ENCODE peak calls at places on chromosomes 3 and 15, in seven cellular contexts. Y, C, D, U, B, Z and G are unnamed samples.

GRCh38 chr3:155553800-155554199 is 191.1 kb downstream of the PLCH1 start:
- DNase-seq in Y (no peak), C (no peak), D (no peak), U (no peak), B (no peak), Z (no peak), G (no peak)

GRCh38 chr15:73686781-73687256 is 2.6 kb downstream of the CD276 start:
- DNase-seq in Y (peak), C (no peak), D (peak), U (no peak), B (no peak), Z (peak), G (peak)

GRCh38 chr3:56667973-56668579 is 15.0 kb downstream of the TASOR start:
- DNase-seq in Y (no peak), C (no peak), D (no peak), U (no peak), B (no peak), Z (peak), G (peak)

GRCh38 chr3:50267280-50267913 is 1.6 kb upstream of the SEMA3B start:
- DNase-seq in Y (no peak), C (no peak), D (no peak), U (no peak), B (peak), Z (peak), G (no peak)

GRCh38 chr3:5185093-5185673 is 2.3 kb upstream of the EDEM1 start:
- DNase-seq in Y (no peak), C (no peak), D (no peak), U (no peak), B (no peak), Z (no peak), G (no peak)

GRCh38 chr3:126798521-126798920 is 94.5 kb downstream of the CHCHD6 start:
- DNase-seq in Y (peak), C (no peak), D (peak), U (no peak), B (no peak), Z (no peak), G (no peak)

GRCh38 chr3:136682740-136683312 is 69.4 kb downstream of the STAG1 start:
- DNase-seq in Y (no peak), C (no peak), D (no peak), U (no peak), B (no peak), Z (no peak), G (no peak)

GRCh38 chr15:72784233-72784876 is 797 bp upstream of the ADPGK start:
- DNase-seq in Y (peak), C (no peak), D (peak), U (peak), B (peak), Z (peak), G (peak)

GRCh38 chr3:57026918-57027317 is 33.5 kb upstream of the SPATA12 start:
- DNase-seq in Y (peak), C (no peak), D (peak), U (no peak), B (no peak), Z (no peak), G (no peak)

GRCh38 chr3:129525341-129525968 is 3.0 kb upstream of the RHO start:
- DNase-seq in Y (peak), C (no peak), D (peak), U (no peak), B (no peak), Z (peak), G (no peak)

GRCh38 chr15:73982251-73982962 is 9.7 kb downstream of the STOML1 start:
- DNase-seq in Y (peak), C (no peak), D (peak), U (no peak), B (no peak), Z (no peak), G (no peak)

GRCh38 chr3:123655400-123655799 is 70.5 kb upstream of the HACD2 start:
- DNase-seq in Y (no peak), C (no peak), D (no peak), U (no peak), B (no peak), Z (no peak), G (no peak)

GRCh38 chr3:56347219-56347871 is 120.9 kb downstream of the ERC2 start:
- DNase-seq in Y (no peak), C (peak), D (no peak), U (peak), B (peak), Z (peak), G (peak)

GRCh38 chr3:6260551-6261191 is 600.2 kb upstream of the GRM7 start:
- DNase-seq in Y (no peak), C (no peak), D (no peak), U (no peak), B (no peak), Z (no peak), G (no peak)

GRCh38 chr15:90001062-90001682 is at the start of gene ZNF710:
- DNase-seq in Y (peak), C (peak), D (peak), U (peak), B (peak), Z (peak), G (peak)

GRCh38 chr3:89697321-89697916 is 590.0 kb downstream of the EPHA3 start:
- DNase-seq in Y (no peak), C (no peak), D (no peak), U (no peak), B (no peak), Z (no peak), G (no peak)

GRCh38 chr15:28885630-28886430 is at the start of gene APBA2:
- DNase-seq in Y (peak), C (peak), D (peak), U (no peak), B (peak), Z (peak), G (peak)

GRCh38 chr3:72144773-72145505 is 360.0 kb upstream of the PROK2 start:
- DNase-seq in Y (no peak), C (no peak), D (no peak), U (no peak), B (no peak), Z (no peak), G (peak)

GRCh38 chr15:101152914-101153313 is 98.9 kb downstream of the CHSY1 start:
- DNase-seq in Y (peak), C (peak), D (no peak), U (no peak), B (peak), Z (peak), G (peak)

GRCh38 chr3:15535757-15536156 is 14.3 kb upstream of the COLQ start:
- DNase-seq in Y (no peak), C (no peak), D (peak), U (no peak), B (no peak), Z (peak), G (no peak)

GRCh38 chr3:69451594-69451993 is 65.7 kb upstream of the FRMD4B start:
- DNase-seq in Y (no peak), C (no peak), D (no peak), U (no peak), B (no peak), Z (no peak), G (no peak)

GRCh38 chr3:31407665-31408064 is 125.1 kb upstream of the STT3B start:
- DNase-seq in Y (no peak), C (no peak), D (peak), U (no peak), B (no peak), Z (no peak), G (no peak)

GRCh38 chr3:71785594-71786472 is 885 bp upstream of the PROK2 start:
- DNase-seq in Y (no peak), C (no peak), D (no peak), U (peak), B (no peak), Z (no peak), G (peak)

GRCh38 chr3:169243122-169243521 is 420.4 kb downstream of the MECOM start:
- DNase-seq in Y (peak), C (no peak), D (peak), U (no peak), B (no peak), Z (no peak), G (no peak)

GRCh38 chr3:195147649-195148121 is 123.3 kb downstream of the XXYLT1 start:
- DNase-seq in Y (peak), C (no peak), D (peak), U (no peak), B (no peak), Z (no peak), G (no peak)

GRCh38 chr3:14784087-14784596 is 34.6 kb upstream of the FGD5 start:
- DNase-seq in Y (no peak), C (peak), D (no peak), U (no peak), B (no peak), Z (no peak), G (no peak)

GRCh38 chr3:66983101-66983500 is 15.0 kb upstream of the KBTBD8 start:
- DNase-seq in Y (no peak), C (no peak), D (no peak), U (no peak), B (no peak), Z (no peak), G (peak)

GRCh38 chr3:151394611-151395010 is 10.1 kb upstream of the P2RY12 start:
- DNase-seq in Y (no peak), C (peak), D (no peak), U (no peak), B (peak), Z (no peak), G (peak)

GRCh38 chr3:128082545-128082944 is 30.3 kb downstream of the SEC61A1 start:
- DNase-seq in Y (no peak), C (no peak), D (no peak), U (no peak), B (no peak), Z (no peak), G (no peak)

GRCh38 chr3:194736277-194736895 is 50.7 kb downstream of the FAM43A start:
- DNase-seq in Y (no peak), C (no peak), D (no peak), U (no peak), B (no peak), Z (no peak), G (no peak)

GRCh38 chr3:77464106-77464688 is 424.3 kb downstream of the ROBO2 start:
- DNase-seq in Y (no peak), C (no peak), D (no peak), U (no peak), B (no peak), Z (no peak), G (no peak)

GRCh38 chr3:191238321-191238817 is 39.3 kb downstream of the OSTN start:
- DNase-seq in Y (peak), C (no peak), D (peak), U (no peak), B (no peak), Z (peak), G (peak)

GRCh38 chr3:162597221-162597620 is 1100.6 kb downstream of the OTOL1 start:
- DNase-seq in Y (no peak), C (no peak), D (no peak), U (no peak), B (no peak), Z (no peak), G (no peak)

GRCh38 chr3:179599531-179599930 is 4.9 kb downstream of the MRPL47 start:
- DNase-seq in Y (no peak), C (no peak), D (peak), U (no peak), B (no peak), Z (peak), G (no peak)

GRCh38 chr3:29152379-29152778 is 128.5 kb upstream of the RBMS3 start:
- DNase-seq in Y (no peak), C (peak), D (no peak), U (no peak), B (no peak), Z (no peak), G (peak)

GRCh38 chr3:16464499-16465150 is 48.9 kb downstream of the RFTN1 start:
- DNase-seq in Y (peak), C (no peak), D (peak), U (no peak), B (no peak), Z (no peak), G (no peak)

GRCh38 chr3:65356331-65357286 is 668.8 kb upstream of the ADAMTS9 start:
- DNase-seq in Y (peak), C (peak), D (no peak), U (no peak), B (no peak), Z (peak), G (peak)

GRCh38 chr3:55893045-55893664 is 406.0 kb upstream of the WNT5A start:
- DNase-seq in Y (peak), C (no peak), D (peak), U (no peak), B (no peak), Z (no peak), G (no peak)

GRCh38 chr3:49081429-49081828 is 12.4 kb downstream of the QRICH1 start:
- DNase-seq in Y (no peak), C (no peak), D (no peak), U (no peak), B (no peak), Z (no peak), G (no peak)

DNA sequence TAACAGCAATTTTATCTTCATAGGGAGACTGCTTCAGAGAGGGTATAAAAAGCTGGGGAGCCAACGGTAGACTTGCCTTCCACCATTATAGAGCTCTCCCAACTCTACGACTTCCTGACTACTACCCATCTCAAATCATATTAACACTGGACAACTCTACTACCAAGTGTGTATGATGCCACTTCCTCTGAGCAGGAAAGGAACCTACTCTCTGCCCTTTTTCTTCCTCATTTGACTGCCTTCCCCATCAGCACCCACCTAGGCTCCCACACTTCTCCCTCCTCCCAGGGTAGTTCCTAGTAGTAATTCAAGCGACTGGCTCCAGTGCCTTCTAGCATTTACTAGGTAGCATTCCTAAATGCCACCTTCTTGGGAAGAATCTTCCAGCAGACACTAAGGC is 24.5 kb upstream of the TBL1XR1 start:
- DNase-seq in Y (no peak), C (no peak), D (no peak), U (no peak), B (no peak), Z (no peak), G (no peak)
- H2BK120ac ChIP-seq in Y (no peak), C (no peak), D (no peak), U (no peak), B (no peak), Z (no peak), G (no peak)

DNA sequence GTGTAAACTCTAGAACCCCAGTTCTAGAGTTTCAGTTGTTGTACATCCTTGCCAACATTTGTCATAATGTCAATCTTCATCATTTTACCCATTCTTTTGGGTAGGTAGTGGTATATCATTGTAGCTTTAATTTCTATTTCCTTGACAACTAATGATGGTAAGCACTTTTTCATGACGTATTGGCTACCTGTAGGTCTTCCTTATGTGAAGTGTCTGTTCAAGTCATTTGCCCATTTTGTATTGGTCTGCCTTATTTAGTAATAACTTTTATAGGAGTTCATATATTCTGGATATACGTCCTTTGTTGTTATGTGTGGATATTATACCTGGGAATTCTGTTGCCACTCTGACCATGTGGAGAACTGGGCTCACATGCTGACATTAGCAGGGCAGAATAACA is 73.8 kb upstream of the ACTC1 start:
- DNase-seq in Y (no peak), C (no peak), D (no peak), U (no peak), B (no peak), Z (no peak), G (no peak)
- H2BK120ac ChIP-seq in Y (no peak), C (no peak), D (no peak), U (no peak), B (no peak), Z (no peak), G (no peak)

GRCh38 chr3:45950686-45951600 is 7.7 kb downstream of the CXCR6 start:
- DNase-seq in Y (no peak), C (no peak), D (no peak), U (no peak), B (no peak), Z (no peak), G (no peak)
- H2BK120ac ChIP-seq in Y (no peak), C (no peak), D (no peak), U (no peak), B (no peak), Z (no peak), G (no peak)

GRCh38 chr3:11583226-11583625 is 60.5 kb downstream of the VGLL4 start:
- DNase-seq in Y (peak), C (no peak), D (peak), U (no peak), B (no peak), Z (no peak), G (no peak)

GRCh38 chr3:11582123-11582968 is 61.4 kb downstream of the VGLL4 start:
- DNase-seq in Y (peak), C (peak), D (peak), U (no peak), B (peak), Z (no peak), G (peak)

GRCh38 chr3:11583638-11584046 is 60.1 kb downstream of the VGLL4 start:
- DNase-seq in Y (no peak), C (no peak), D (peak), U (no peak), B (no peak), Z (no peak), G (no peak)

GRCh38 chr3:11580645-11581044 is 63.1 kb downstream of the VGLL4 start:
- DNase-seq in Y (no peak), C (no peak), D (peak), U (no peak), B (no peak), Z (no peak), G (no peak)

DNA sequence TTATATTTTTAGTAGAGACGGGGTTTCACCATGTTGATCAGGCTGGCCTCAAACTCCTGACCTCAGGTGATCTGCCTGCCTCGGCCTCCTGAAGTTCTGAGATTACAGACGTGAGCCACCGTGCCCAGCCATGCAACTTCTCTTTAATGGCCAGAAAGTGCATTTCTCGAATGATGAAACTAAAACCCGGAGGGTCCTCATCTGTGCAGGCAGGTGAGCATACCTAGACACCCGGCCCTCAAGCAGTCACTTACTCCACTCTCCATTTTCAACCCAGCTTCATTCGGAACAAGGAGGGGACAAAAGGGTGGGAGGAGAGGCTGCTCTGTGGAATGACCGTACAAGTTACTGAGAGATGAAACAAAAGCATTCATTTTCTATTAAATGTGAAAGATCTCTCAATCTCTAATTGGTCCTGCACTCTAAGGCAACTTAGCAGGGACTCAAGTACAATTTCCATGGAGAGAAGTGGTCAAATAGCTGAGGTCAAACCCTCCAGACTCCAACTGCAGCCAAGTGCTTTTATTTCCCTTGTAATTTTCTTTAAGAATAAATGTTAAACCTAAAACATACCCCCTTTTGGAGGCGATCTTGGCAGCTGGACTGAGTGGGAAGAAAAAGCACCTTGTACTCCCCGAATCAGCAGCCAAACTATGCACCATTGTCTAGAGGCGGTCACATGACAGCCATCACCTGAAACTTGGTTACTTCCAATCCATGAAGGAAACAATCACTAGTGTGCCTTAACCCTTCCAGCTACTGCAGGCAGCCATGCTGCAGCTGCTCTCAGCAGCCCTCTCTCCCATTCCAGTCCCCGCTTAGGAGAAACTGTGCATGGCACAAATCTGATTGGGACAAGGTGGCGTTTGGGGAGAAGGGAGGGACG is 62.2 kb downstream of the VGLL4 start:
- DNase-seq in Y (no peak), C (no peak), D (no peak), U (no peak), B (no peak), Z (no peak), G (peak)
- H2BK120ac ChIP-seq in Y (no peak), C (no peak), D (peak), U (no peak), B (peak), Z (peak), G (no peak)

GRCh38 chr15:43463542-43463941 is 29.4 kb downstream of the TP53BP1 start:
- DNase-seq in Y (no peak), C (no peak), D (peak), U (no peak), B (no peak), Z (no peak), G (no peak)
- H2BK120ac ChIP-seq in Y (no peak), C (no peak), D (peak), U (no peak), B (no peak), Z (no peak), G (no peak)

DNA sequence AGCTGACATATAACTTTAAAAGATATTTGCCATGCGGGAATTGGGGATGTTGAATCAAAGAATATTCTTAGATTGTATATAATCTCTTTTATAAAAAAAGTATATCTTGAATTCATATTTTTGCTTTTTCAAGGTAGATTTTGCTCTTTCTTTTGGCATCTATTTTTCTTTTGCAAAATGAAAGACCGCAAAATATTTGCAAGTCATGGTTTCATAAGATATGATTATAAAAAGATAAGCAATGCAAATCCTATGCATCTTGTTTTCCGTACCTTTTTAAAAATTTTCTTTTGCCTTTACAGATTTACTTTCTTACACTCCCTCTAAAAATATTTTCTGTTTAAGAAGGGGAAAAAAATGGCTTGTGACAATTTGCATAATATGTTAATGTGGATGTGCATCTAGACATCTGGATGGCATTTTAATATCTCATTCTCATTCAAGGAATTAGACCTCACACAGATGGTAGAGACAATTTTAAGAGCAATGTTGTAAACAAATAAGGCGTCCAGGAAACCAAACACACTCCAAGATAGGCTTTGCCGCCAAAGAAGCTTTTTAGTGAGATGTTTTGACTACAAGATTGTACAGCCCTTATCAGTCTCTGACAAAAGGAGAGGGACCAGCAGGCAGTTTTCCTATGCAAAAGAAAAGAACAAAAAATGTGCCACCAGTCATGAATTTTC is 371.1 kb downstream of the CHL1 start:
- DNase-seq in Y (no peak), C (no peak), D (no peak), U (no peak), B (no peak), Z (no peak), G (no peak)
- H2BK120ac ChIP-seq in Y (no peak), C (no peak), D (no peak), U (no peak), B (no peak), Z (no peak), G (no peak)

DNA sequence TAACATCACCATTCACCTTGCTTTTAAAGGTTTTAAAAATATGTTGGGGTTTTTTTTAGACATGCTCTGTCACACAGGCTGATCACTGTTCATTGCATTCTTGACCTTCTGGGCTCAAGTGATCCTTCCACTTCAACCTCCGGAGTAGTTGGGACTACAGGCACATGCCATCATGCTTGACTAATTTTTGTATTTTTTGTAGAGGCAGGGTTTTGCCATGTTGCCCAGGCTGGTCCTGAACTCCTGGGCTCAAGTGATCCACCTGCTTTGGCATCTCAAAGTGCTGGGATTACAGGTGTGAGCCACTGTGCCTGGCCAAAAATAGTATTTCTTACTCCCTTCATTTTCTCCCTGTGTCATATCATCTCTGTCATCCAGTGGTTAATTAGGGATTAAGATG is 101.4 kb downstream of the PIK3R4 start:
- DNase-seq in Y (no peak), C (no peak), D (no peak), U (no peak), B (no peak), Z (no peak), G (no peak)
- H2BK120ac ChIP-seq in Y (no peak), C (no peak), D (no peak), U (no peak), B (no peak), Z (no peak), G (no peak)